ENCODE peak calls at places on chromosome 5, in four cellular contexts. F is Peyer's patch, J is progenitor cell of endocrine pancreas, Y is T follicular helper cell. U is an unnamed sample.

GRCh38 chr5:153613143-153613542 is 122.7 kb downstream of the GRIA1 start:
- DNase-seq in F (no peak), J (no peak), Y (no peak), U (no peak)

GRCh38 chr5:179126506-179126991 is 66.4 kb downstream of the ZNF354C start:
- DNase-seq in F (peak), J (no peak), Y (no peak), U (peak)

GRCh38 chr5:73825219-73825618 is 199.2 kb downstream of the ARHGEF28 start:
- DNase-seq in F (no peak), J (no peak), Y (no peak), U (no peak)

GRCh38 chr5:74206571-74207550 is 433.7 kb downstream of the ENC1 start:
- DNase-seq in F (no peak), J (no peak), Y (no peak), U (no peak)

GRCh38 chr5:87944553-87945320 is 323.9 kb downstream of the TMEM161B start:
- DNase-seq in F (no peak), J (no peak), Y (no peak), U (no peak)

GRCh38 chr5:620586-621180 is 8.5 kb downstream of the CEP72 start:
- DNase-seq in F (peak), J (no peak), Y (no peak), U (no peak)

GRCh38 chr5:77630246-77631165 is 8.0 kb downstream of the OTP start:
- DNase-seq in F (peak), J (peak), Y (no peak), U (peak)

GRCh38 chr5:143198332-143198731 is 205.2 kb downstream of the NR3C1 start:
- DNase-seq in F (no peak), J (no peak), Y (no peak), U (no peak)

GRCh38 chr5:108271127-108271526 is 110.8 kb downstream of the FBXL17 start:
- DNase-seq in F (no peak), J (no peak), Y (no peak), U (no peak)

GRCh38 chr5:23084815-23085214 is 231.7 kb upstream of the CDH12 start:
- DNase-seq in F (no peak), J (no peak), Y (no peak), U (no peak)

GRCh38 chr5:107783551-107783950 is 112.8 kb upstream of the EFNA5 start:
- DNase-seq in F (no peak), J (no peak), Y (no peak), U (no peak)

GRCh38 chr5:164449460-164449859 is 944.0 kb downstream of the MAT2B start:
- DNase-seq in F (no peak), J (no peak), Y (no peak), U (no peak)

GRCh38 chr5:160269017-160269416 is 39.7 kb downstream of the FABP6 start:
- DNase-seq in F (no peak), J (no peak), Y (no peak), U (peak)

GRCh38 chr5:89043676-89044075 is 160.7 kb upstream of the MEF2C start:
- DNase-seq in F (no peak), J (no peak), Y (no peak), U (no peak)

GRCh38 chr5:79956173-79956670 is 34.8 kb downstream of the MTX3 start:
- DNase-seq in F (no peak), J (no peak), Y (no peak), U (no peak)

GRCh38 chr5:59596586-59597348 is 296.8 kb downstream of the PDE4D start:
- DNase-seq in F (no peak), J (no peak), Y (no peak), U (no peak)

GRCh38 chr5:112434650-112435049 is 15.6 kb upstream of the EPB41L4A start:
- DNase-seq in F (no peak), J (no peak), Y (no peak), U (no peak)

GRCh38 chr5:65779643-65780042 is 57.6 kb downstream of the NLN start:
- DNase-seq in F (no peak), J (no peak), Y (no peak), U (no peak)

GRCh38 chr5:1508679-1509290 is 15.0 kb downstream of the LPCAT1 start:
- DNase-seq in F (peak), J (no peak), Y (no peak), U (peak)

GRCh38 chr5:172671091-172671490 is 30.0 kb downstream of the NEURL1B start:
- DNase-seq in F (peak), J (no peak), Y (no peak), U (no peak)

GRCh38 chr5:173917788-173918786 is 29.9 kb downstream of the CPEB4 start:
- DNase-seq in F (peak), J (peak), Y (peak), U (no peak)

GRCh38 chr5:54632131-54632551 is 114.6 kb downstream of the SNX18 start:
- DNase-seq in F (no peak), J (no peak), Y (no peak), U (no peak)

GRCh38 chr5:55160493-55161209 is 680 bp downstream of the GPX8 start:
- DNase-seq in F (no peak), J (no peak), Y (no peak), U (no peak)

GRCh38 chr5:172413601-172414000 is 40.7 kb downstream of the SH3PXD2B start:
- DNase-seq in F (no peak), J (no peak), Y (no peak), U (no peak)

GRCh38 chr5:144122641-144123040 is 47.8 kb downstream of the YIPF5 start:
- DNase-seq in F (no peak), J (no peak), Y (no peak), U (no peak)

GRCh38 chr5:115398726-115399125 is 102.3 kb upstream of the CCDC112 start:
- DNase-seq in F (no peak), J (no peak), Y (no peak), U (no peak)

GRCh38 chr5:33118761-33119415 is 321.9 kb upstream of the TARS1 start:
- DNase-seq in F (no peak), J (no peak), Y (no peak), U (no peak)

GRCh38 chr5:96758621-96759020 is 49.1 kb downstream of the ERAP1 start:
- DNase-seq in F (no peak), J (no peak), Y (no peak), U (no peak)

GRCh38 chr5:141914154-141914743 is 9.4 kb upstream of the DELE1 start:
- DNase-seq in F (peak), J (peak), Y (no peak), U (peak)

GRCh38 chr5:163943546-163943945 is 438.1 kb downstream of the MAT2B start:
- DNase-seq in F (no peak), J (no peak), Y (no peak), U (no peak)

GRCh38 chr5:154146409-154146808 is 44.1 kb upstream of the GALNT10 start:
- DNase-seq in F (no peak), J (no peak), Y (no peak), U (no peak)